ENCODE peak calls at places on chromosomes 2 and 18, in six cellular contexts. O is pancreas, E is A549, A is breast epithelium, P is astrocyte of the spinal cord, J is transverse colon. M is an unnamed sample.
A peak's percentile ranks its signal among the peaks of the same experiment; 100 is the strongest.

GRCh38 chr18:51337406-51337805 is 139.9 kb upstream of the MEX3C start:
- DNase-seq in O (no peak), E (no peak), A (no peak), P (peak; percentile 66), J (no peak), M (peak; percentile 44)

GRCh38 chr2:95374916-95375471 is 27.5 kb upstream of the FAHD2A start:
- DNase-seq in O (no peak), E (no peak), A (no peak), P (peak; percentile 5), J (no peak), M (peak; percentile 8)

GRCh38 chr18:56315363-56315762 is 323.0 kb downstream of the TXNL1 start:
- DNase-seq in O (no peak), E (no peak), A (no peak), P (peak; percentile 14), J (no peak), M (peak; percentile 43)

GRCh38 chr2:189866296-189866695 is 82.0 kb downstream of the PMS1 start:
- DNase-seq in O (no peak), E (no peak), A (no peak), P (no peak), J (no peak), M (no peak)

GRCh38 chr2:240367721-240368120 is 67.7 kb upstream of the GPC1 start:
- DNase-seq in O (peak; percentile 44), E (no peak), A (no peak), P (no peak), J (no peak), M (no peak)

GRCh38 chr2:156803243-156803642 is 367.1 kb downstream of the GPD2 start:
- DNase-seq in O (no peak), E (no peak), A (no peak), P (no peak), J (no peak), M (no peak)

GRCh38 chr18:39913790-39914366 is 2041.2 kb upstream of the PIK3C3 start:
- DNase-seq in O (no peak), E (no peak), A (no peak), P (no peak), J (no peak), M (no peak)

GRCh38 chr2:53715568-53715967 is 52.0 kb upstream of the CHAC2 start:
- DNase-seq in O (no peak), E (peak; percentile 4), A (no peak), P (peak; percentile 13), J (no peak), M (peak; percentile 39)

GRCh38 chr2:147173186-147173575 is 671.6 kb upstream of the ACVR2A start:
- DNase-seq in O (no peak), E (no peak), A (no peak), P (peak; percentile 3), J (no peak), M (peak; percentile 62)

GRCh38 chr2:147170932-147171331 is 673.9 kb upstream of the ACVR2A start:
- DNase-seq in O (no peak), E (no peak), A (no peak), P (no peak), J (no peak), M (no peak)

GRCh38 chr2:147171961-147172360 is 672.9 kb upstream of the ACVR2A start:
- DNase-seq in O (no peak), E (no peak), A (no peak), P (no peak), J (no peak), M (peak; percentile 77)

GRCh38 chr2:147173798-147174197 is 671.0 kb upstream of the ACVR2A start:
- DNase-seq in O (no peak), E (no peak), A (no peak), P (no peak), J (no peak), M (no peak)

DNA sequence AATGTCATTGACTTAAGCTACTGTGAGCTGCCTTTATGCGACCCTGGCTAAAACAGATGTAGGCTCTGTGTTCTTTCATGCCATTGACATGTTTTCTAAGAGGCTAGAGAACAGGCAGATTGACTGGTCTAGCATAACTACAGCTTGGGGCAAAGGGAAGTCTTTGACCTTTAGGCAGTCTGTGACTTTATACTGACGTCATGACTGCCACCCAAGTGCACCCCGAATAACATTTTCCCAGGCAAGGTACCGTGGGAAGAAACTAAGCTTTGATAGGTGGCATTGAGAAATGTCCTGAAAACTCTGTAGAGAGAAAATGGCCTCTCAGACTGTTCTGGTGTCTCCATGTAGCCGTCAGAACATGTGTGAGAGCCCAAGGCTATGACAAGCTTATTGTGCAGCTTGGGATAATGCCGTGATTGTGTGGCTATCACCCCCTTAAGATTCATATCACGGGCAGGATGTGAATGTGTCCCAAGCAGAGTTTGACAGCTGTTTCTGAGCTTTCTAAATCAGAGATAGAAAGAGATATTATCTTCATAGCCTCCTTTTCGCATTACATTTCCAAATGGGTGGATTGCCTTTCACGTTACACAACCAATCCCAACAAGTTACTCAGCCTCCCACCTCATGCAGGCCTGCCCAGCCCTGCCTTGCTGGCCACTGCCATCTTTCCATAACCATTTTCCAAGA is 672.2 kb upstream of the ACVR2A start:
- DNase-seq in O (no peak), E (no peak), A (no peak), P (no peak), J (no peak), M (no peak)
- H3K4me3 ChIP-seq in O (no peak overlapping the region), E (no peak overlapping the region), A (no peak overlapping the region), P (no peak overlapping the region), J (no peak overlapping the region), M (no peak overlapping the region)

GRCh38 chr18:31102020-31102684 is at the start of gene DSC2:
- DNase-seq in O (peak; percentile 84), E (no peak), A (peak; percentile 47), P (no peak), J (peak; percentile 86), M (no peak)
- TF ChIP-seq CTCF in O (no peak), E (peak; percentile 3), A (no peak), P (no peak), J (no peak), M (no peak)

GRCh38 chr2:285506-285905 is 2.4 kb downstream of the ALKAL2 start:
- DNase-seq in O (no peak), E (no peak), A (no peak), P (peak; percentile 66), J (no peak), M (peak; percentile 72)

GRCh38 chr2:285990-286389 is 1.9 kb downstream of the ALKAL2 start:
- DNase-seq in O (no peak), E (no peak), A (no peak), P (no peak), J (no peak), M (no peak)

GRCh38 chr2:286774-287392 is 1.0 kb downstream of the ALKAL2 start:
- DNase-seq in O (no peak), E (no peak), A (no peak), P (no peak), J (no peak), M (no peak)

GRCh38 chr2:283996-284794 is 3.7 kb downstream of the ALKAL2 start:
- DNase-seq in O (no peak), E (no peak), A (no peak), P (no peak), J (no peak), M (no peak)

GRCh38 chr2:284896-285492 is 2.9 kb downstream of the ALKAL2 start:
- DNase-seq in O (no peak), E (no peak), A (no peak), P (no peak), J (no peak), M (peak; percentile 44)
- H3K4me3 ChIP-seq in O (no peak overlapping the region), E (no peak overlapping the region), A (no peak overlapping the region), P (no peak overlapping the region), J (no peak overlapping the region), M (no peak overlapping the region)

GRCh38 chr18:78580835-78581339 is 398.7 kb upstream of the SALL3 start:
- DNase-seq in O (no peak), E (no peak), A (no peak), P (no peak), J (no peak), M (no peak)
- TF ChIP-seq CTCF in O (no peak), E (no peak), A (no peak), P (no peak), J (no peak), M (no peak)

GRCh38 chr2:185790361-185790760 is 51.8 kb downstream of the FSIP2 start:
- DNase-seq in O (no peak), E (no peak), A (no peak), P (no peak), J (no peak), M (no peak)
- H3K4me3 ChIP-seq in O (no peak overlapping the region), E (no peak overlapping the region), A (no peak overlapping the region), P (no peak overlapping the region), J (no peak overlapping the region), M (no peak overlapping the region)

M was measured in cardiac fibroblast.